ENCODE peak calls at places on chromosome 15, in five cellular contexts. J is stimulated activated CD8-positive, alpha-beta memory T cell treated with anti-CD3 and anti-CD28 coated beads, Interleukin-7, amount 100 ng/mL, for 24 hours; Z is left colon; K is brain microvascular endothelial cell; P is choroid plexus epithelial cell. E is an unnamed sample.
A peak's percentile ranks its signal among the peaks of the same experiment; 100 is the strongest.

GRCh38 chr15:48550822-48551525 is 94.5 kb downstream of the FBN1 start:
- DNase-seq in J (no peak), Z (no peak), K (peak; percentile 56), P (peak; percentile 41), E (peak; percentile 44)

GRCh38 chr15:82146990-82147461 is 101.2 kb upstream of the MEX3B start:
- DNase-seq in J (no peak), Z (no peak), K (peak; percentile 90), P (peak; percentile 86), E (peak; percentile 93)

GRCh38 chr15:101068961-101069734 is 150.0 kb downstream of the LRRK1 start:
- DNase-seq in J (no peak), Z (no peak), K (no peak), P (peak; percentile 74), E (peak; percentile 77)

GRCh38 chr15:40347559-40348470 is 3.0 kb upstream of the PHGR1 start:
- DNase-seq in J (no peak), Z (peak; percentile 83), K (no peak), P (no peak), E (no peak)

GRCh38 chr15:98513428-98513991 is 134.8 kb upstream of the IGF1R start:
- DNase-seq in J (no peak), Z (no peak), K (no peak), P (no peak), E (no peak)

GRCh38 chr15:58427987-58428386 is 3.8 kb upstream of the LIPC start:
- DNase-seq in J (no peak), Z (no peak), K (no peak), P (no peak), E (no peak)

GRCh38 chr15:53072077-53072476 is 281.9 kb upstream of the ONECUT1 start:
- DNase-seq in J (no peak), Z (peak; percentile 70), K (peak; percentile 14), P (peak; percentile 6), E (peak; percentile 74)

GRCh38 chr15:32866486-32867312 is 148.9 kb downstream of the GREM1 start:
- DNase-seq in J (no peak), Z (no peak), K (no peak), P (no peak), E (no peak)

GRCh38 chr15:78313383-78313782 is 14.0 kb upstream of the SKIC8 start:
- DNase-seq in J (no peak), Z (no peak), K (no peak), P (no peak), E (no peak)

GRCh38 chr15:69954726-69955125 is 143.0 kb downstream of the TLE3 start:
- DNase-seq in J (no peak), Z (no peak), K (no peak), P (no peak), E (no peak)

GRCh38 chr15:69976366-69976994 is 121.2 kb downstream of the TLE3 start:
- DNase-seq in J (peak; percentile 19), Z (peak; percentile 53), K (peak; percentile 28), P (peak; percentile 62), E (peak; percentile 64)

GRCh38 chr15:66883322-66883911 is 181.4 kb downstream of the SMAD6 start:
- DNase-seq in J (no peak), Z (peak; percentile 43), K (peak; percentile 99), P (peak; percentile 99), E (peak; percentile 100)

GRCh38 chr15:29055876-29056275 is 170.1 kb downstream of the APBA2 start:
- DNase-seq in J (no peak), Z (no peak), K (no peak), P (no peak), E (no peak)

GRCh38 chr15:50828610-50829206 is 63.2 kb upstream of the SPPL2A start:
- DNase-seq in J (no peak), Z (no peak), K (peak; percentile 90), P (peak; percentile 93), E (peak; percentile 84)

GRCh38 chr15:100902436-100903190 is 16.5 kb upstream of the LRRK1 start:
- DNase-seq in J (no peak), Z (peak; percentile 80), K (peak; percentile 75), P (peak; percentile 90), E (peak; percentile 96)

GRCh38 chr15:58742424-58743160 is 6.9 kb downstream of the ADAM10 start:
- DNase-seq in J (no peak), Z (no peak), K (peak; percentile 92), P (peak; percentile 93), E (peak; percentile 90)

GRCh38 chr15:68629519-68630204 is 50.9 kb downstream of the CORO2B start:
- DNase-seq in J (no peak), Z (no peak), K (no peak), P (no peak), E (no peak)

GRCh38 chr15:80480909-80481308 is 76.7 kb downstream of the ARNT2 start:
- DNase-seq in J (no peak), Z (peak; percentile 7), K (peak; percentile 96), P (peak; percentile 95), E (peak; percentile 94)

GRCh38 chr15:72354496-72354895 is 21.3 kb downstream of the HEXA start:
- DNase-seq in J (no peak), Z (no peak), K (no peak), P (no peak), E (no peak)

GRCh38 chr15:78461171-78461881 is 23.3 kb downstream of the IREB2 start:
- DNase-seq in J (no peak), Z (no peak), K (no peak), P (peak; percentile 32), E (peak; percentile 31)

GRCh38 chr15:100602822-100603393 is 519 bp downstream of the ASB7 start:
- DNase-seq in J (peak; percentile 14), Z (peak; percentile 31), K (peak; percentile 22), P (peak; percentile 60), E (peak; percentile 26)

GRCh38 chr15:74130089-74130848 is at the start of gene ISLR2:
- DNase-seq in J (no peak), Z (no peak), K (no peak), P (no peak), E (peak; percentile 29)

GRCh38 chr15:59997070-59997701 is 6.9 kb upstream of the FOXB1 start:
- DNase-seq in J (no peak), Z (peak; percentile 48), K (no peak), P (no peak), E (no peak)

GRCh38 chr15:52558196-52558595 is 10.6 kb downstream of the ARPP19 start:
- DNase-seq in J (peak; percentile 20), Z (no peak), K (peak; percentile 85), P (peak; percentile 90), E (peak; percentile 45)

GRCh38 chr15:28896944-28897343 is 11.2 kb downstream of the APBA2 start:
- DNase-seq in J (no peak), Z (no peak), K (peak; percentile 94), P (peak; percentile 95), E (peak; percentile 82)

GRCh38 chr15:84715442-84716035 is 400 bp downstream of the SEC11A start:
- DNase-seq in J (peak; percentile 26), Z (peak; percentile 51), K (peak; percentile 20), P (peak; percentile 44), E (peak; percentile 33)

E was measured in cardiac fibroblast.